ENCODE peak calls at places on chromosomes 5 and 9, in eight cellular contexts. One of them, this sample, is unnamed.

GRCh38 chr9:85927077-85927476 is 13.9 kb upstream of the NAA35 start:
- DNase-seq in K562: no peak
- DNase-seq in A549: no peak
- DNase-seq in GM12878: no peak
- DNase-seq in H1: no peak
- DNase-seq in SK-N-SH: no peak
- DNase-seq in HepG2: no peak
- DNase-seq in HCT116: no peak
- DNase-seq in this sample: no peak

GRCh38 chr9:110640736-110641135 is 27.9 kb upstream of the MUSK start:
- DNase-seq in SK-N-SH: no peak
- DNase-seq in H1: no peak
- DNase-seq in A549: no peak
- DNase-seq in K562: no peak
- DNase-seq in GM12878: no peak
- DNase-seq in HCT116: no peak
- DNase-seq in HepG2: no peak
- DNase-seq in this sample: no peak

GRCh38 chr9:4615251-4615650 is 46.8 kb upstream of the PLPP6 start:
- DNase-seq in HCT116: no peak
- DNase-seq in H1: no peak
- DNase-seq in HepG2: no peak
- DNase-seq in K562: no peak
- DNase-seq in GM12878: no peak
- DNase-seq in A549: no peak
- DNase-seq in SK-N-SH: no peak
- DNase-seq in this sample: no peak

GRCh38 chr5:57466544-57466943 is 16.1 kb downstream of the ACTBL2 start:
- DNase-seq in HCT116: no peak
- DNase-seq in GM12878: no peak
- DNase-seq in K562: no peak
- DNase-seq in SK-N-SH: peak; percentile 57
- DNase-seq in HepG2: no peak
- DNase-seq in H1: no peak
- DNase-seq in A549: no peak
- DNase-seq in this sample: no peak

GRCh38 chr9:129518074-129518473 is 102.8 kb downstream of the C9orf50 start:
- DNase-seq in HepG2: no peak
- DNase-seq in K562: no peak
- DNase-seq in SK-N-SH: no peak
- DNase-seq in HCT116: no peak
- DNase-seq in GM12878: no peak
- DNase-seq in H1: no peak
- DNase-seq in A549: no peak
- DNase-seq in this sample: no peak

GRCh38 chr9:14578030-14578429 is 115.2 kb downstream of the ZDHHC21 start:
- DNase-seq in SK-N-SH: no peak
- DNase-seq in K562: no peak
- DNase-seq in HepG2: no peak
- DNase-seq in H1: no peak
- DNase-seq in HCT116: no peak
- DNase-seq in GM12878: no peak
- DNase-seq in A549: no peak
- DNase-seq in this sample: no peak

GRCh38 chr5:138635268-138635667 is 60.1 kb upstream of the HSPA9 start:
- DNase-seq in A549: no peak
- DNase-seq in SK-N-SH: no peak
- DNase-seq in GM12878: no peak
- DNase-seq in HepG2: no peak
- DNase-seq in H1: no peak
- DNase-seq in K562: no peak
- DNase-seq in HCT116: no peak
- DNase-seq in this sample: no peak

GRCh38 chr5:80481019-80481893 is 6.6 kb upstream of the FAM151B start:
- DNase-seq in K562: peak; percentile 63
- DNase-seq in A549: peak; percentile 63
- DNase-seq in GM12878: peak; percentile 27
- DNase-seq in H1: no peak
- DNase-seq in SK-N-SH: peak; percentile 28
- DNase-seq in HCT116: peak; percentile 38
- DNase-seq in HepG2: peak; percentile 67
- DNase-seq in this sample: peak; percentile 59

GRCh38 chr9:99037768-99038167 is 67.1 kb upstream of the TGFBR1 start:
- DNase-seq in HCT116: no peak
- DNase-seq in GM12878: no peak
- DNase-seq in H1: no peak
- DNase-seq in HepG2: no peak
- DNase-seq in A549: no peak
- DNase-seq in SK-N-SH: no peak
- DNase-seq in K562: no peak
- DNase-seq in this sample: no peak

GRCh38 chr5:114838937-114839336 is 330.8 kb downstream of the TRIM36 start:
- DNase-seq in K562: no peak
- DNase-seq in H1: no peak
- DNase-seq in HCT116: no peak
- DNase-seq in GM12878: no peak
- DNase-seq in HepG2: no peak
- DNase-seq in SK-N-SH: no peak
- DNase-seq in A549: no peak
- DNase-seq in this sample: no peak

GRCh38 chr9:112063151-112063550 is 111.9 kb downstream of the SUSD1 start:
- DNase-seq in SK-N-SH: no peak
- DNase-seq in HepG2: no peak
- DNase-seq in GM12878: no peak
- DNase-seq in K562: no peak
- DNase-seq in H1: no peak
- DNase-seq in HCT116: no peak
- DNase-seq in A549: no peak
- DNase-seq in this sample: no peak

GRCh38 chr9:85142461-85143401 is 473.2 kb downstream of the NTRK2 start:
- DNase-seq in GM12878: peak; percentile 16
- DNase-seq in HepG2: peak; percentile 7
- DNase-seq in K562: peak; percentile 1
- DNase-seq in H1: no peak
- DNase-seq in A549: peak; percentile 16
- DNase-seq in HCT116: peak; percentile 4
- DNase-seq in SK-N-SH: peak; percentile 20
- DNase-seq in this sample: peak; percentile 9

GRCh38 chr9:14538529-14538928 is 154.7 kb downstream of the ZDHHC21 start:
- DNase-seq in HCT116: no peak
- DNase-seq in GM12878: no peak
- DNase-seq in H1: no peak
- DNase-seq in A549: no peak
- DNase-seq in SK-N-SH: no peak
- DNase-seq in HepG2: no peak
- DNase-seq in K562: peak; percentile 57
- DNase-seq in this sample: no peak

GRCh38 chr5:108437425-108437824 is 55.5 kb upstream of the FBXL17 start:
- DNase-seq in GM12878: no peak
- DNase-seq in HCT116: no peak
- DNase-seq in A549: no peak
- DNase-seq in HepG2: no peak
- DNase-seq in H1: no peak
- DNase-seq in K562: no peak
- DNase-seq in SK-N-SH: no peak
- DNase-seq in this sample: no peak

GRCh38 chr9:117744390-117744789 is 40.2 kb downstream of the TLR4 start:
- DNase-seq in K562: no peak
- DNase-seq in SK-N-SH: no peak
- DNase-seq in A549: no peak
- DNase-seq in HCT116: no peak
- DNase-seq in H1: no peak
- DNase-seq in HepG2: no peak
- DNase-seq in GM12878: peak; percentile 8
- DNase-seq in this sample: no peak

GRCh38 chr5:17398439-17398838 is 99.6 kb upstream of the TAF11L2 start:
- DNase-seq in H1: no peak
- DNase-seq in HepG2: no peak
- DNase-seq in K562: peak; percentile 4
- DNase-seq in GM12878: no peak
- DNase-seq in SK-N-SH: peak; percentile 60
- DNase-seq in HCT116: no peak
- DNase-seq in A549: no peak
- DNase-seq in this sample: no peak

DNA sequence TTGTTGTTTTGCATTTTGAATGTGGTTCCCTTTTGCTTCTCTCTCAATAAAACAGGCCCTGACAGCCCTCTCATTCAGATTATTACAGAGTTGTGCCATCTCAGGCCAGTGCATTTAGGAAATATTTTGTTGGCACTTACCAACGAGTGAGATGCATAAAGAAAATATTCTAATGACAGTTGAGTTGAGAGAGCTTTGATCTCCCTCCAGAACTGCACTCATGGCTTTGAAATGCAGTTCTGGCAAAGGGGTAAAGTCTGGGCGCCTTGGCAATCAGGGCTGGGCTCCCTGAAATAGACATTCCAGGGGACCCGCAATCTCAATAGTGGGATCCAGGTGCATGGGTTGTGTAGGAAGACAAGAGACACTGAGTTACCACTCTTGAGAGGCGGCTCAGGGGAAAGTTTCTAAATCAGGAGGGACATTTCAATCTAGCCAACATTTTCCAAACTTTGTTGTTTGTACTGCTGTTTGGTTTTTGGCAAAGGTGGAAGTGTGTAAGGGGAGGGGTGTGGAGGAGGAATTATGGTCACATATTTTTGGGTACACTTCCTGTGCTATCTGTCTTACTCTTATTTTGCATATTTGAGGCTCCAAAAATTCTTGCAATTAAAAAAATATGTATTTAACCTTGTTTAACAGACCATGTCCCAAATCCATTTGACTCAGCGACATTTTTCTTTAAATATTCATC is 48.8 kb downstream of the PAPPA start:
- DNase-seq in HCT116: no peak
- DNase-seq in SK-N-SH: no peak
- DNase-seq in K562: no peak
- DNase-seq in HepG2: no peak
- DNase-seq in GM12878: no peak
- DNase-seq in H1: no peak
- DNase-seq in A549: no peak
- DNase-seq in this sample: no peak
- TF ChIP-seq MAX in HCT116: no peak
- TF ChIP-seq MAX in SK-N-SH: no peak
- TF ChIP-seq MAX in K562: no peak
- TF ChIP-seq MAX in HepG2: no peak
- TF ChIP-seq MAX in GM12878: no peak
- TF ChIP-seq MAX in H1: no peak
- TF ChIP-seq MAX in A549: no peak
- TF ChIP-seq MAX in this sample: no peak

GRCh38 chr9:114224247-114224610 is 68.9 kb downstream of the COL27A1 start:
- DNase-seq in H1: no peak
- DNase-seq in A549: peak; percentile 58
- DNase-seq in SK-N-SH: no peak
- DNase-seq in K562: no peak
- DNase-seq in HepG2: peak; percentile 53
- DNase-seq in HCT116: no peak
- DNase-seq in GM12878: no peak
- DNase-seq in this sample: peak; percentile 51

GRCh38 chr9:114226289-114227055 is 71.1 kb downstream of the COL27A1 start:
- DNase-seq in HCT116: no peak
- DNase-seq in HepG2: no peak
- DNase-seq in SK-N-SH: no peak
- DNase-seq in A549: no peak
- DNase-seq in H1: no peak
- DNase-seq in GM12878: no peak
- DNase-seq in K562: no peak
- DNase-seq in this sample: no peak

GRCh38 chr9:114221706-114222465 is 66.5 kb downstream of the COL27A1 start:
- DNase-seq in HepG2: no peak
- DNase-seq in H1: no peak
- DNase-seq in SK-N-SH: no peak
- DNase-seq in GM12878: no peak
- DNase-seq in K562: no peak
- DNase-seq in HCT116: no peak
- DNase-seq in A549: no peak
- DNase-seq in this sample: peak; percentile 84

GRCh38 chr9:114225534-114226288 is 70.4 kb downstream of the COL27A1 start:
- DNase-seq in H1: no peak
- DNase-seq in HCT116: no peak
- DNase-seq in SK-N-SH: no peak
- DNase-seq in K562: no peak
- DNase-seq in HepG2: no peak
- DNase-seq in A549: no peak
- DNase-seq in GM12878: no peak
- DNase-seq in this sample: peak; percentile 65

GRCh38 chr9:114223564-114224246 is 68.4 kb downstream of the COL27A1 start:
- DNase-seq in K562: peak; percentile 12
- DNase-seq in H1: no peak
- DNase-seq in GM12878: no peak
- DNase-seq in HCT116: peak; percentile 51
- DNase-seq in A549: peak; percentile 61
- DNase-seq in HepG2: peak; percentile 70
- DNase-seq in SK-N-SH: no peak
- DNase-seq in this sample: peak; percentile 68
- H3K4me1 ChIP-seq in K562: no peaks in the 10 kb centered on the region
- H3K4me1 ChIP-seq in H1: peaks cover 10% of the 10 kb centered on the region
- H3K4me1 ChIP-seq in GM12878: no peaks in the 10 kb centered on the region
- H3K4me1 ChIP-seq in HCT116: peaks cover 6% of the 10 kb centered on the region
- H3K4me1 ChIP-seq in A549: peaks cover 22% of the 10 kb centered on the region
- H3K4me1 ChIP-seq in HepG2: peaks cover 19% of the 10 kb centered on the region
- H3K4me1 ChIP-seq in SK-N-SH: peaks cover 25% of the 10 kb centered on the region
- H3K4me1 ChIP-seq in this sample: peaks cover 74% of the 10 kb centered on the region

GRCh38 chr9:116452634-116453033 is 234.5 kb upstream of the TRIM32 start:
- DNase-seq in H1: no peak
- DNase-seq in SK-N-SH: no peak
- DNase-seq in GM12878: no peak
- DNase-seq in HepG2: no peak
- DNase-seq in A549: no peak
- DNase-seq in HCT116: no peak
- DNase-seq in K562: no peak
- DNase-seq in this sample: no peak
- TF ChIP-seq MAX in H1: no peak
- TF ChIP-seq MAX in SK-N-SH: no peak
- TF ChIP-seq MAX in GM12878: no peak
- TF ChIP-seq MAX in HepG2: no peak
- TF ChIP-seq MAX in A549: no peak
- TF ChIP-seq MAX in HCT116: no peak
- TF ChIP-seq MAX in K562: no peak
- TF ChIP-seq MAX in this sample: no peak

GRCh38 chr5:88480245-88480644 is 211.6 kb upstream of the TMEM161B start:
- DNase-seq in SK-N-SH: peak; percentile 4
- DNase-seq in K562: no peak
- DNase-seq in HepG2: no peak
- DNase-seq in HCT116: no peak
- DNase-seq in H1: no peak
- DNase-seq in A549: no peak
- DNase-seq in GM12878: no peak
- DNase-seq in this sample: no peak

GRCh38 chr5:88486466-88486865 is 217.8 kb upstream of the TMEM161B start:
- DNase-seq in H1: no peak
- DNase-seq in HepG2: no peak
- DNase-seq in HCT116: no peak
- DNase-seq in K562: no peak
- DNase-seq in SK-N-SH: no peak
- DNase-seq in GM12878: no peak
- DNase-seq in A549: no peak
- DNase-seq in this sample: no peak

GRCh38 chr5:88484367-88484766 is 215.7 kb upstream of the TMEM161B start:
- DNase-seq in A549: no peak
- DNase-seq in HepG2: no peak
- DNase-seq in HCT116: no peak
- DNase-seq in SK-N-SH: no peak
- DNase-seq in H1: no peak
- DNase-seq in GM12878: no peak
- DNase-seq in K562: no peak
- DNase-seq in this sample: no peak

GRCh38 chr5:88480766-88481499 is 212.3 kb upstream of the TMEM161B start:
- DNase-seq in K562: no peak
- DNase-seq in H1: no peak
- DNase-seq in A549: no peak
- DNase-seq in HepG2: no peak
- DNase-seq in GM12878: no peak
- DNase-seq in SK-N-SH: no peak
- DNase-seq in HCT116: no peak
- DNase-seq in this sample: no peak
- H3K4me1 ChIP-seq in K562: no peaks in the 10 kb centered on the region
- H3K4me1 ChIP-seq in H1: no peaks in the 10 kb centered on the region
- H3K4me1 ChIP-seq in A549: no peaks in the 10 kb centered on the region
- H3K4me1 ChIP-seq in HepG2: no peaks in the 10 kb centered on the region
- H3K4me1 ChIP-seq in GM12878: no peaks in the 10 kb centered on the region
- H3K4me1 ChIP-seq in SK-N-SH: no peaks in the 10 kb centered on the region
- H3K4me1 ChIP-seq in HCT116: no peaks in the 10 kb centered on the region
- H3K4me1 ChIP-seq in this sample: no peaks in the 10 kb centered on the region